ENCODE peak calls at places on chromosomes 6 and 20, in six cellular contexts. Z is stimulated activated CD8-positive, alpha-beta memory T cell treated with anti-CD3 and anti-CD28 coated beads, Interleukin-4, amount 100 ng/mL, for 1 hour; S is esophagus squamous epithelium; C is nucleus accumbens; G is T-helper 2 cell; I is SHP77. X is an unnamed sample.

GRCh38 chr6:15363523-15364400 is 117.9 kb downstream of the JARID2 start:
- DNase-seq in C (no peak), Z (no peak), I (no peak), G (no peak), S (no peak), X (no peak)

GRCh38 chr6:13404115-13404891 is 76.0 kb upstream of the TBC1D7 start:
- DNase-seq in I (no peak), S (no peak), C (no peak), G (no peak), Z (no peak), X (no peak)

GRCh38 chr6:110409794-110410193 is 5.6 kb downstream of the DDO start:
- DNase-seq in Z (no peak), G (no peak), C (no peak), S (no peak), I (no peak), X (no peak)

GRCh38 chr6:104539173-104539572 is 320.5 kb downstream of the HACE1 start:
- DNase-seq in S (no peak), G (no peak), Z (no peak), C (no peak), I (no peak), X (no peak)

GRCh38 chr20:3751664-3752385 is 15.7 kb downstream of the ADISSP start:
- DNase-seq in G (peak; percentile 54), I (no peak), C (no peak), S (no peak), Z (no peak), X (peak; percentile 3)

GRCh38 chr6:116665464-116665863 is 3.1 kb downstream of the ZUP1 start:
- DNase-seq in Z (no peak), C (no peak), I (no peak), S (no peak), G (no peak), X (no peak)

GRCh38 chr6:104579464-104579863 is 280.3 kb downstream of the HACE1 start:
- DNase-seq in Z (no peak), C (no peak), G (no peak), S (no peak), I (no peak), X (no peak)

GRCh38 chr6:7178280-7178679 is 70.5 kb downstream of the RREB1 start:
- DNase-seq in Z (no peak), G (no peak), I (no peak), C (no peak), S (no peak), X (no peak)

GRCh38 chr6:46288863-46289262 is 118.1 kb upstream of the ENPP5 start:
- DNase-seq in C (no peak), S (no peak), I (no peak), G (no peak), Z (no peak), X (no peak)

GRCh38 chr20:50992336-50992732 is 30.6 kb downstream of the KCNG1 start:
- DNase-seq in G (no peak), I (no peak), Z (no peak), C (no peak), S (no peak), X (no peak)

GRCh38 chr6:125812394-125813231 is 21.9 kb downstream of the NCOA7 start:
- DNase-seq in C (no peak), I (no peak), G (no peak), Z (no peak), S (no peak), X (peak; percentile 19)

GRCh38 chr20:4947817-4948559 is 53.3 kb downstream of the SLC23A2 start:
- DNase-seq in C (no peak), Z (no peak), I (no peak), S (no peak), G (no peak), X (no peak)

GRCh38 chr6:7726416-7727149 is 684 bp downstream of the BMP6 start:
- DNase-seq in Z (no peak), G (no peak), C (no peak), I (no peak), S (no peak), X (no peak)

GRCh38 chr6:155253337-155253736 is 10.5 kb upstream of the CLDN20 start:
- DNase-seq in Z (no peak), C (no peak), I (no peak), G (no peak), S (no peak), X (no peak)

GRCh38 chr6:47736083-47736700 is 37.8 kb downstream of the ADGRF4 start:
- DNase-seq in C (no peak), S (no peak), Z (no peak), G (no peak), I (no peak), X (no peak)

GRCh38 chr6:125346143-125346925 is 44.6 kb upstream of the HDDC2 start:
- DNase-seq in Z (no peak), G (no peak), I (no peak), S (no peak), C (no peak), X (no peak)

GRCh38 chr6:132320007-132320406 is 81.3 kb downstream of the MOXD1 start:
- DNase-seq in S (no peak), G (no peak), C (no peak), Z (no peak), I (no peak), X (no peak)

GRCh38 chr6:5710516-5710915 is 296.2 kb downstream of the NRN1 start:
- DNase-seq in Z (no peak), S (no peak), I (no peak), C (no peak), G (no peak), X (no peak)

GRCh38 chr20:53805895-53806384 is 212.3 kb upstream of the ZNF217 start:
- DNase-seq in I (no peak), Z (no peak), G (no peak), C (no peak), S (no peak), X (no peak)

GRCh38 chr6:151291145-151292055 is 51.6 kb downstream of the AKAP12 start:
- DNase-seq in Z (no peak), G (no peak), S (no peak), C (peak; percentile 6), I (no peak), X (no peak)

GRCh38 chr6:107444277-107444676 is 15.1 kb downstream of the PDSS2 start:
- DNase-seq in S (no peak), Z (no peak), G (no peak), I (no peak), C (no peak), X (no peak)

GRCh38 chr6:158040051-158040803 is 58.6 kb downstream of the SYNJ2 start:
- DNase-seq in G (no peak), I (no peak), Z (no peak), S (no peak), C (no peak), X (no peak)

GRCh38 chr6:43737272-43738081 is 32.5 kb upstream of the VEGFA start:
- DNase-seq in Z (no peak), S (no peak), I (no peak), C (no peak), G (no peak), X (no peak)

GRCh38 chr20:59406446-59406845 is 106.0 kb downstream of the EDN3 start:
- DNase-seq in S (no peak), C (no peak), I (no peak), G (no peak), Z (no peak), X (no peak)

GRCh38 chr20:57594092-57594911 is 25.9 kb downstream of the ZBP1 start:
- DNase-seq in C (peak; percentile 14), I (no peak), S (no peak), G (peak; percentile 12), Z (no peak), X (no peak)

GRCh38 chr6:36973647-36974046 is 12.3 kb downstream of the MTCH1 start:
- DNase-seq in Z (no peak), C (no peak), G (no peak), I (no peak), S (no peak), X (no peak)

GRCh38 chr6:44002591-44003344 is 124.5 kb downstream of the MRPL14 start:
- DNase-seq in G (peak; percentile 47), Z (no peak), C (peak; percentile 63), I (no peak), S (no peak), X (no peak)

GRCh38 chr6:147238164-147238563 is 33.9 kb downstream of the STXBP5 start:
- DNase-seq in Z (no peak), G (no peak), S (no peak), C (no peak), I (no peak), X (no peak)

GRCh38 chr6:34555328-34555727 is 801 bp downstream of the SPDEF start:
- DNase-seq in C (no peak), Z (no peak), G (no peak), S (no peak), I (no peak), X (no peak)

GRCh38 chr6:84263557-84263956 is 36.1 kb upstream of the CEP162 start:
- DNase-seq in G (no peak), I (no peak), C (no peak), S (no peak), Z (no peak), X (no peak)

GRCh38 chr6:137358273-137358672 is 135.9 kb downstream of the OLIG3 start:
- DNase-seq in G (no peak), Z (no peak), C (no peak), S (no peak), I (no peak), X (no peak)

X was measured in midbrain.